ENCODE peak calls at places on chromosomes 3 and 15, in four cellular contexts. S is GM12878, W is K562, I is HepG2. F is an unnamed sample.

GRCh38 chr3:43465109-43465508 is 156.7 kb downstream of the ANO10 start:
- DNase-seq in S (no peak), W (no peak), I (no peak), F (no peak)

GRCh38 chr3:48405343-48405881 is 24.5 kb downstream of the PLXNB1 start:
- DNase-seq in S (no peak), W (no peak), I (no peak), F (no peak)

GRCh38 chr3:93994056-93994455 is 14.1 kb downstream of the ARL13B start:
- DNase-seq in S (no peak), W (no peak), I (no peak), F (no peak)

GRCh38 chr3:23663246-23663645 is 142.5 kb upstream of the UBE2E1 start:
- DNase-seq in S (no peak), W (no peak), I (no peak), F (no peak)

GRCh38 chr3:63609408-63609807 is 43.1 kb upstream of the SNTN start:
- DNase-seq in S (no peak), W (no peak), I (no peak), F (no peak)

GRCh38 chr3:36714343-36714742 is 50.0 kb downstream of the DCLK3 start:
- DNase-seq in S (no peak), W (no peak), I (no peak), F (no peak)

GRCh38 chr3:195892355-195893120 is 15.8 kb downstream of the TNK2 start:
- DNase-seq in S (no peak), W (no peak), I (peak), F (no peak)

GRCh38 chr15:25742421-25743159 is 120.5 kb downstream of the ATP10A start:
- DNase-seq in S (no peak), W (no peak), I (no peak), F (no peak)

GRCh38 chr3:129018751-129019150 is 17.6 kb downstream of the EFCC1 start:
- DNase-seq in S (no peak), W (no peak), I (no peak), F (no peak)

GRCh38 chr15:36886135-36887011 is 214.0 kb downstream of the MEIS2 start:
- DNase-seq in S (no peak), W (no peak), I (no peak), F (no peak)

GRCh38 chr3:28745436-28745835 is 396.8 kb upstream of the AZI2 start:
- DNase-seq in S (no peak), W (no peak), I (no peak), F (no peak)

GRCh38 chr15:63426552-63426951 is 44.9 kb upstream of the CA12 start:
- DNase-seq in S (no peak), W (no peak), I (no peak), F (no peak)

GRCh38 chr15:40929730-40930429 is 740 bp downstream of the DLL4 start:
- DNase-seq in S (no peak), W (peak), I (no peak), F (peak)

GRCh38 chr15:81060470-81060869 is 59.7 kb downstream of the TLNRD1 start:
- DNase-seq in S (no peak), W (no peak), I (no peak), F (no peak)

GRCh38 chr3:17050051-17050450 is 165.3 kb downstream of the PLCL2 start:
- DNase-seq in S (no peak), W (no peak), I (no peak), F (no peak)

GRCh38 chr3:128950223-128950938 is 43.5 kb downstream of the CFAP92 start:
- DNase-seq in S (no peak), W (no peak), I (peak), F (no peak)

GRCh38 chr15:98881526-98882517 is 125.8 kb downstream of the PGPEP1L start:
- DNase-seq in S (no peak), W (peak), I (peak), F (no peak)

GRCh38 chr3:41574900-41575299 is 375.6 kb downstream of the CTNNB1 start:
- DNase-seq in S (no peak), W (peak), I (no peak), F (no peak)

GRCh38 chr3:113844622-113845222 is 6.1 kb downstream of the GRAMD1C start:
- DNase-seq in S (no peak), W (no peak), I (peak), F (no peak)

GRCh38 chr15:34753236-34753894 is 1.4 kb downstream of the GJD2 start:
- DNase-seq in S (no peak), W (peak), I (peak), F (peak)

GRCh38 chr3:177201707-177202397 is 4.6 kb upstream of the TBL1XR1 start:
- DNase-seq in S (peak), W (no peak), I (no peak), F (no peak)

GRCh38 chr3:4716731-4717362 is 223.7 kb downstream of the ITPR1 start:
- DNase-seq in S (no peak), W (no peak), I (no peak), F (no peak)

GRCh38 chr3:177781686-177782161 is 584.4 kb upstream of the TBL1XR1 start:
- DNase-seq in S (no peak), W (no peak), I (no peak), F (no peak)

GRCh38 chr3:63862804-63863149 is 828 bp downstream of the THOC7 start:
- DNase-seq in S (no peak), W (no peak), I (peak), F (no peak)

GRCh38 chr3:145448436-145448835 is 712.5 kb downstream of the PLOD2 start:
- DNase-seq in S (no peak), W (no peak), I (peak), F (no peak)

GRCh38 chr3:31615071-31615875 is 82.5 kb downstream of the STT3B start:
- DNase-seq in S (no peak), W (no peak), I (no peak), F (no peak)

GRCh38 chr3:95437409-95437808 is 1374.5 kb downstream of the NSUN3 start:
- DNase-seq in S (no peak), W (no peak), I (no peak), F (no peak)

GRCh38 chr15:79815468-79815867 is 81.3 kb downstream of the MTHFS start:
- DNase-seq in S (no peak), W (no peak), I (no peak), F (no peak)

GRCh38 chr15:57849332-57849731 is 142.8 kb downstream of the POLR2M start:
- DNase-seq in S (no peak), W (no peak), I (no peak), F (no peak)

GRCh38 chr3:160395297-160395696 is 3.7 kb downstream of the IFT80 start:
- DNase-seq in S (no peak), W (no peak), I (no peak), F (no peak)

GRCh38 chr15:75062706-75063105 is 39.3 kb downstream of the PPCDC start:
- DNase-seq in S (no peak), W (no peak), I (no peak), F (no peak)

GRCh38 chr3:149480326-149481017 is 6.0 kb downstream of the TM4SF4 start:
- DNase-seq in S (peak), W (peak), I (peak), F (peak)

GRCh38 chr15:67097893-67098740 is 32.7 kb downstream of the SMAD3 start:
- DNase-seq in S (no peak), W (peak), I (no peak), F (no peak)

GRCh38 chr3:88151358-88151757 is 1.6 kb downstream of the C3orf38 start:
- DNase-seq in S (no peak), W (no peak), I (no peak), F (no peak)

GRCh38 chr15:52236015-52236414 is 44.8 kb upstream of the GNB5 start:
- DNase-seq in S (no peak), W (no peak), I (no peak), F (no peak)

GRCh38 chr15:52232327-52232726 is 41.1 kb upstream of the GNB5 start:
- DNase-seq in S (no peak), W (no peak), I (no peak), F (no peak)

GRCh38 chr15:52238149-52238548 is 47.0 kb upstream of the GNB5 start:
- DNase-seq in S (no peak), W (no peak), I (no peak), F (no peak)

GRCh38 chr15:52233405-52233804 is 42.2 kb upstream of the GNB5 start:
- DNase-seq in S (no peak), W (no peak), I (no peak), F (no peak)

GRCh38 chr15:52234596-52235541 is 43.7 kb upstream of the GNB5 start:
- DNase-seq in S (no peak), W (no peak), I (no peak), F (no peak)
- TF ChIP-seq ATF2 in S (no peak), W (no peak), I (no peak), F (no peak)

GRCh38 chr3:127822836-127823589 is 698 bp upstream of the MGLL start:
- DNase-seq in S (no peak), W (peak), I (no peak), F (peak)
- TF ChIP-seq ATF2 in S (no peak), W (no peak), I (no peak), F (no peak)

GRCh38 chr3:116141724-116142123 is 303.6 kb downstream of the LSAMP start:
- DNase-seq in S (no peak), W (no peak), I (no peak), F (no peak)
- TF ChIP-seq ATF2 in S (no peak), W (no peak), I (no peak), F (no peak)

DNA sequence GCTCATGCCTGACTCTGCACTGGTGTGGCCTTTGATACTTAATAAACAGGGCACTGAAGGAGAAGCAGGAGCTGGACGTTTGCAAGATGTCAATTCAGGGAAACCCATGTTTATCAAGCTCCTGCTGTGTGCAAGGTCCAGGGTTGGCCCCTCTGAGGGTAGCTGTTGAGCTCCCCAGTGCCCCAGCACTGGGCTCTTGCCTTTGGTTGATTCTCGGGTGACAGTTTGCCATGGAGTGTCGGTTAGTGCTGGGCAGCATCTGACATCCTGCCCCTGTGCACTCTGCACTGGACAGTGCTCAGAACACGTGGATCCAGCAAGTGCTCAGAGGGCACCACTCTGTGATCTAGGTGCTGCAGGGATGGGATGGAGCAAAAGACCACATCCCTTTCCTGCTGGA is 7.3 kb downstream of the HDAC11 start:
- DNase-seq in S (no peak), W (no peak), I (no peak), F (no peak)
- TF ChIP-seq ATF2 in S (no peak), W (no peak), I (no peak), F (no peak)

DNA sequence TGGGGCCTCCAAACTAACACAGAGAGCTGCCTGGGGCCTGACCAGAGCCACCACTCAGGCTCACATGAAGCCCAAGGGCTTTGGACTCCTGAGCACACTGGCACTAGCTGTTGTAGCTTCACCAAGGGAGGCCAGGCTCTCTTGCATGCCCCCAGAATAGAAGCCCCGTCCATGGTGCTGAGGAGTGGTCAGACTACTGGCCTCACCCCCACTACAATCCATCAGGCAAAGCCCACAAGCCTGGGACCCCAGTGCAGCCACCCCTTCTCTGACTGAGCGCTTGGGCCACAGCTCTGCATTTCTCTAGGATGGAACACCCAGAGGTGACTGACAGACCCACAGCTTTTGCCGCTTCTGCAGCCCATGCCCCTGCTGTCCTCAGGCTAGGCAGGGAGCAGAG is 180.8 kb downstream of the PYDC2 start:
- DNase-seq in S (no peak), W (no peak), I (no peak), F (no peak)
- TF ChIP-seq ATF2 in S (no peak), W (no peak), I (no peak), F (no peak)

GRCh38 chr15:90859234-90860131 is 8.9 kb upstream of the FURIN start:
- DNase-seq in S (no peak), W (no peak), I (peak), F (no peak)
- TF ChIP-seq ATF2 in S (no peak), W (no peak), I (no peak), F (no peak)

GRCh38 chr3:59473580-59473979 is 423.8 kb upstream of the CFAP20DC start:
- DNase-seq in S (no peak), W (no peak), I (no peak), F (no peak)

GRCh38 chr3:59469948-59470723 is 420.3 kb upstream of the CFAP20DC start:
- DNase-seq in S (no peak), W (no peak), I (no peak), F (no peak)

DNA sequence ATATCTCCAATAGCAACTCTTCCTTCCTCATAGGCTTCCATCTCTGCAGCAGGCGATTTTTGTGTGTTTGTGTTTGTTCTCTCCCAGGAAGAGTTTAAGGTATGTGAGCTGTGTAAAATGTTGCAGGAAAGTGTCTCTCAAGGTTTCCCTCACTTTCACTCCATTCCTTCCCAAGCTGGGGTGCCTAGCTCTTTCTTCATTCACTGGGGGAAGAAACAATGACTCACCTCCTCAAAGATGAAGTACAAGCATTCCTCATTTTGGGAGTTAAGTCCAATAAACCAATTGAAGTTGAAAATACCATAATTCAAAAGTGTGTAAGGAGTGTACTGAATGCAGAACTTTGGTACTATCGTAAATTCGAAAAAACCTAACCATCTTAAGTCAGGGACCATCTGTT is 422.7 kb upstream of the CFAP20DC start:
- DNase-seq in S (no peak), W (no peak), I (no peak), F (no peak)
- TF ChIP-seq ATF2 in S (no peak), W (no peak), I (no peak), F (no peak)

GRCh38 chr3:72976182-72976825 is 20.3 kb upstream of the PPP4R2 start:
- DNase-seq in S (no peak), W (no peak), I (no peak), F (no peak)
- TF ChIP-seq ATF2 in S (no peak), W (no peak), I (no peak), F (no peak)

GRCh38 chr15:77804210-77804609 is 171.5 kb upstream of the LINGO1 start:
- DNase-seq in S (no peak), W (peak), I (no peak), F (no peak)

GRCh38 chr15:77808077-77808476 is 175.4 kb upstream of the LINGO1 start:
- DNase-seq in S (no peak), W (no peak), I (no peak), F (no peak)

GRCh38 chr15:77810180-77810579 is 177.5 kb upstream of the LINGO1 start:
- DNase-seq in S (no peak), W (no peak), I (no peak), F (no peak)

GRCh38 chr15:77808581-77809198 is 176.0 kb upstream of the LINGO1 start:
- DNase-seq in S (no peak), W (no peak), I (no peak), F (no peak)

DNA sequence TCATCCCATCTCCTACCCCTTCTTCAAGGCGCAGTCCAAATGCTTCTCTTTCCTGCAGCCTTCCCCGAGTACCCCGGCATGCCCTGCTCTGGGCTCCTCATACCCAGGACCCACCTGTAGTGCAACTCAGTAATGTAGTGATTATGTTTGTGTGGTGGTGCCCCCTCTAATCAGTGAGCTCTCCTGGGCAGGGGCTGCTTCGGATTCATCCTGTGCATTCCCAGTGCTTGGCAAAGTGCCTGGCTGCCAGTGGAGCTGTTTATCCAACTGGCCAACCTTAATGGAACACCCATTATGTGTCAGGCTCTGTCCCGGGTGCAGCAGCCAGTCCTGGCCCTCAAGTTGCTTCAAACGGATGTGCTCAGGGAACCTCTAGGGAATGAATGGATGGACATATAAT is 174.4 kb upstream of the LINGO1 start:
- DNase-seq in S (no peak), W (no peak), I (no peak), F (no peak)
- TF ChIP-seq ATF2 in S (no peak), W (no peak), I (no peak), F (no peak)

DNA sequence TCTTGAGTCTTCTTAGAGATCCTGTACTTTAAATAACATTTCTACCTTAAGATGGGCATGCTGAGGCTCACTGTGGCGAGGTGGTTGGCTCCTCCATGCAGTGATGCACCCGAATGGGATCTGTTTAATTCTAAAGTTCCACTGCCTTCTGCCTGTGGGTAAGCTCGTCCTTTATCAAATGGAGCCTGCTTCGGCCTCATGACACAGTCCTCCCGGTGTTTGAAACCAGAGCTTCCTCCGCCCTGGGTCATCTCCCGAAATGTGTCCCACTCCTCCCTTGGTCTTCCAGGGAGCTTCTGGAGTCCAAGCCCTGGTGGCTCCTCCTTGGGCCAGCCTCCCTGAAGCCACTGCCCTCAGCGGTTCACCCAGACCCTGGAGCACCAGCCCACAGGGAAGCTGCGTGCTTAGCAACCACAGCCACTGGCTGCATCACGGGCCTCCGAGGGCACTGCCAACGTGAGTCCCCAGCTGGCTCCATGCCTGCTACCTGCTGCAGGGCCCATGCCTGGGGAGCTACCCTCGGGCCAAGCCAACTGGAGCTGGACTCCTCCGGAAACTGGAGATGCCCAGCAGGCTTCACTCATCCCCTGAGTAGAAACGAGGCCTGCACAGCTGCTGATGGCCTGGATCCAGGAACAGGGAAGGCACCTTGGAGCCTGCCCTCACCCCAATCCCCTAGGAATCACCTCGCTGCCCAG is 3.3 kb downstream of the RHCG start:
- DNase-seq in S (no peak), W (no peak), I (no peak), F (no peak)
- TF ChIP-seq ATF2 in S (no peak), W (no peak), I (no peak), F (no peak)

F was measured in WTC11.